ENCODE peak calls at places on chromosome 12, in nine cellular contexts. Y is left lung; L is neural progenitor cell; C is DND-41; H is heart right ventricle; M is choroid plexus epithelial cell; D is AG09309; I is BE2C; V is CD8-positive, alpha-beta T cell. Q is an unnamed sample.

GRCh38 chr12:31267966-31268365 is 58.0 kb downstream of the SINHCAF start:
- DNase-seq in Y (no peak), L (no peak), C (no peak), H (no peak), M (no peak), D (no peak), I (no peak), V (no peak), Q (no peak)

GRCh38 chr12:51846911-51847829 is 1.3 kb downstream of the FIGNL2 start:
- DNase-seq in Y (peak), L (peak), C (peak), H (peak), M (no peak), D (no peak), I (peak), V (peak), Q (no peak)

GRCh38 chr12:6294533-6295186 is 15.8 kb upstream of the PLEKHG6 start:
- DNase-seq in Y (no peak), L (no peak), C (no peak), H (no peak), M (no peak), D (no peak), I (no peak), V (no peak), Q (no peak)

GRCh38 chr12:29710104-29710503 is 73.6 kb downstream of the TMTC1 start:
- DNase-seq in Y (no peak), L (peak), C (no peak), H (peak), M (no peak), D (no peak), I (peak), V (no peak), Q (no peak)

GRCh38 chr12:12999959-13000615 is at the start of gene HEBP1:
- DNase-seq in Y (peak), L (peak), C (no peak), H (peak), M (peak), D (peak), I (peak), V (peak), Q (peak)

GRCh38 chr12:85130631-85131030 is 94.5 kb downstream of the LRRIQ1 start:
- DNase-seq in Y (no peak), L (no peak), C (no peak), H (no peak), M (peak), D (no peak), I (no peak), V (no peak), Q (peak)

GRCh38 chr12:72273851-72274284 is 1.7 kb downstream of the TRHDE start:
- DNase-seq in Y (peak), L (no peak), C (no peak), H (peak), M (no peak), D (no peak), I (no peak), V (no peak), Q (no peak)

GRCh38 chr12:105986779-105987686 is 151.7 kb downstream of the NUAK1 start:
- DNase-seq in Y (no peak), L (no peak), C (no peak), H (no peak), M (peak), D (peak), I (no peak), V (no peak), Q (no peak)

GRCh38 chr12:88947486-88948043 is 367.3 kb upstream of the KITLG start:
- DNase-seq in Y (no peak), L (no peak), C (no peak), H (no peak), M (no peak), D (no peak), I (no peak), V (no peak), Q (no peak)

GRCh38 chr12:51630256-51630880 is 39.3 kb downstream of the SCN8A start:
- DNase-seq in Y (no peak), L (no peak), C (no peak), H (no peak), M (no peak), D (no peak), I (no peak), V (no peak), Q (no peak)

GRCh38 chr12:46364777-46365580 is 7.6 kb downstream of the SLC38A2 start:
- DNase-seq in Y (no peak), L (no peak), C (no peak), H (no peak), M (peak), D (no peak), I (no peak), V (no peak), Q (no peak)

GRCh38 chr12:6058481-6059161 is 65.8 kb downstream of the VWF start:
- DNase-seq in Y (no peak), L (no peak), C (no peak), H (no peak), M (no peak), D (no peak), I (no peak), V (no peak), Q (no peak)

GRCh38 chr12:56599797-56600196 is 30.3 kb downstream of the BAZ2A start:
- DNase-seq in Y (peak), L (no peak), C (no peak), H (no peak), M (no peak), D (no peak), I (no peak), V (no peak), Q (no peak)

GRCh38 chr12:104958946-104959841 is 1.1 kb upstream of the SLC41A2 start:
- DNase-seq in Y (no peak), L (no peak), C (no peak), H (no peak), M (peak), D (no peak), I (no peak), V (no peak), Q (peak)

GRCh38 chr12:132489602-132490239 is at the start of gene FBRSL1:
- DNase-seq in Y (peak), L (peak), C (peak), H (peak), M (peak), D (peak), I (peak), V (peak), Q (peak)

GRCh38 chr12:105257321-105257728 is 21.4 kb upstream of the APPL2 start:
- DNase-seq in Y (no peak), L (no peak), C (no peak), H (no peak), M (peak), D (peak), I (no peak), V (no peak), Q (peak)

GRCh38 chr12:98579347-98579746 is 14.1 kb upstream of the SLC25A3 start:
- DNase-seq in Y (no peak), L (no peak), C (no peak), H (no peak), M (peak), D (no peak), I (no peak), V (no peak), Q (no peak)

GRCh38 chr12:7923241-7924236 is 12.4 kb downstream of the SLC2A3 start:
- DNase-seq in Y (no peak), L (no peak), C (no peak), H (no peak), M (no peak), D (no peak), I (no peak), V (no peak), Q (no peak)

GRCh38 chr12:65220761-65221160 is 51.4 kb downstream of the LEMD3 start:
- DNase-seq in Y (no peak), L (no peak), C (no peak), H (no peak), M (no peak), D (no peak), I (no peak), V (no peak), Q (no peak)

GRCh38 chr12:58814036-58814435 is 106.3 kb downstream of the LRIG3 start:
- DNase-seq in Y (no peak), L (no peak), C (no peak), H (no peak), M (no peak), D (peak), I (no peak), V (no peak), Q (no peak)

GRCh38 chr12:49609875-49610154 is 4.4 kb upstream of the FAM186B start:
- DNase-seq in Y (no peak), L (no peak), C (no peak), H (no peak), M (peak), D (no peak), I (peak), V (no peak), Q (no peak)

GRCh38 chr12:60693019-60693626 is 1097.3 kb downstream of the SLC16A7 start:
- DNase-seq in Y (no peak), L (no peak), C (no peak), H (no peak), M (peak), D (no peak), I (no peak), V (no peak), Q (no peak)

GRCh38 chr12:81797100-81797499 is 38.0 kb upstream of the PPFIA2 start:
- DNase-seq in Y (no peak), L (peak), C (no peak), H (no peak), M (peak), D (no peak), I (no peak), V (no peak), Q (no peak)

GRCh38 chr12:127463237-127463636 is 803.7 kb upstream of the TMEM132C start:
- DNase-seq in Y (no peak), L (no peak), C (no peak), H (no peak), M (no peak), D (no peak), I (no peak), V (no peak), Q (no peak)

GRCh38 chr12:75724913-75725312 is 213.5 kb upstream of the KRR1 start:
- DNase-seq in Y (no peak), L (no peak), C (no peak), H (no peak), M (peak), D (peak), I (peak), V (no peak), Q (peak)

GRCh38 chr12:56838602-56839488 is 75.7 kb downstream of the HSD17B6 start:
- DNase-seq in Y (no peak), L (no peak), C (no peak), H (no peak), M (peak), D (no peak), I (no peak), V (no peak), Q (no peak)

GRCh38 chr12:1531654-1532366 is 62.6 kb downstream of the FBXL14 start:
- DNase-seq in Y (no peak), L (no peak), C (no peak), H (no peak), M (no peak), D (no peak), I (no peak), V (no peak), Q (no peak)

GRCh38 chr12:107759410-107759809 is 1.5 kb downstream of the PRDM4 start:
- DNase-seq in Y (no peak), L (peak), C (no peak), H (no peak), M (peak), D (peak), I (no peak), V (no peak), Q (peak)

GRCh38 chr12:54840293-54840692 is 14.0 kb upstream of the MUCL1 start:
- DNase-seq in Y (no peak), L (no peak), C (no peak), H (no peak), M (no peak), D (no peak), I (no peak), V (no peak), Q (no peak)

GRCh38 chr12:68686595-68687521 is at the start of gene NUP107:
- DNase-seq in Y (peak), L (peak), C (peak), H (peak), M (peak), D (peak), I (peak), V (peak), Q (peak)

GRCh38 chr12:110577717-110578521 is 5.2 kb downstream of the PPTC7 start:
- DNase-seq in Y (no peak), L (no peak), C (no peak), H (no peak), M (peak), D (peak), I (no peak), V (peak), Q (no peak)

GRCh38 chr12:52648012-52648550 is 3.9 kb downstream of the KRT2 start:
- DNase-seq in Y (no peak), L (no peak), C (no peak), H (no peak), M (no peak), D (no peak), I (no peak), V (no peak), Q (no peak)

GRCh38 chr12:90090929-90091651 is 382.5 kb upstream of the ATP2B1 start:
- DNase-seq in Y (no peak), L (peak), C (no peak), H (no peak), M (peak), D (peak), I (no peak), V (no peak), Q (peak)

GRCh38 chr12:65511134-65511912 is 232.8 kb downstream of the MSRB3 start:
- DNase-seq in Y (no peak), L (no peak), C (no peak), H (peak), M (no peak), D (no peak), I (no peak), V (no peak), Q (no peak)

GRCh38 chr12:131673519-131674265 is 37.2 kb upstream of the SFSWAP start:
- DNase-seq in Y (no peak), L (no peak), C (no peak), H (no peak), M (peak), D (no peak), I (no peak), V (no peak), Q (no peak)

GRCh38 chr12:69851976-69852375 is 26.9 kb downstream of the MYRFL start:
- DNase-seq in Y (no peak), L (no peak), C (no peak), H (no peak), M (peak), D (no peak), I (no peak), V (no peak), Q (peak)

GRCh38 chr12:14699923-14700322 is 3.5 kb upstream of the GUCY2C start:
- DNase-seq in Y (no peak), L (no peak), C (no peak), H (no peak), M (no peak), D (no peak), I (no peak), V (no peak), Q (no peak)

GRCh38 chr12:11944321-11944720 is 126.4 kb upstream of the BCL2L14 start:
- DNase-seq in Y (no peak), L (no peak), C (no peak), H (no peak), M (no peak), D (no peak), I (no peak), V (no peak), Q (peak)

GRCh38 chr12:101566318-101566717 is 28.5 kb upstream of the MYBPC1 start:
- DNase-seq in Y (no peak), L (peak), C (no peak), H (no peak), M (peak), D (no peak), I (no peak), V (no peak), Q (no peak)
- H3K4me3 ChIP-seq in Y (no peak), L (no peak), C (no peak), H (no peak), M (no peak), D (no peak), I (no peak), V (no peak), Q (no peak)

GRCh38 chr12:50620050-50620974 is 115.5 kb downstream of the DIP2B start:
- DNase-seq in Y (no peak), L (peak), C (peak), H (no peak), M (peak), D (peak), I (peak), V (no peak), Q (peak)
- TF ChIP-seq CTCF in Y (no peak), L (no peak), C (peak), H (no peak), M (peak), D (peak), I (no peak), V (no peak), Q (peak)

DNA sequence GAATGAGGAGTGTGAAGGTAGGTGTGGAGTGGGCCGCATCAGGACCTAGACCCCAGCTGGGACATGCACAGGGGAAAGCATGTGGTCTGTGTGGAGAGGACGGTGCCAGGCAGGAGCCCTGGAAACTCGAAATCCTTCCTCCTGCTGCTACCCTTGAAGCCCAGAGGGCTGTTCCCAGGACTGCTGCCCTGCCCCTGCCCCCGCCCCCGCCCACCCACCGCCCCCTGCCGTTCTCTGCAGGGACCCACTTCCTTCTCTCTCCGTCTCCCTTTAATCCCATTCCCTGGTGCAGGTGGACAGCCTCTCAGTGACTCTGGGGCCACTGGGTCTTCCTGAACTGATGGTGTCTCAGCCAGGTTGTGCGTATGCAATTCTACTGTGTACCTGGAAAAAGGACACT is 8.0 kb downstream of the ITFG2 start:
- DNase-seq in Y (no peak), L (no peak), C (no peak), H (no peak), M (no peak), D (no peak), I (no peak), V (no peak), Q (no peak)
- H3K4me3 ChIP-seq in Y (no peak), L (no peak), C (no peak), H (no peak), M (no peak), D (no peak), I (no peak), V (no peak), Q (no peak)

GRCh38 chr12:9134981-9135628 is 19.4 kb upstream of the A2M start:
- DNase-seq in Y (peak), L (no peak), C (no peak), H (peak), M (peak), D (no peak), I (peak), V (no peak), Q (no peak)
- TF ChIP-seq CTCF in Y (no peak), L (peak), C (peak), H (peak), M (peak), D (no peak), I (peak), V (no peak), Q (no peak)

DNA sequence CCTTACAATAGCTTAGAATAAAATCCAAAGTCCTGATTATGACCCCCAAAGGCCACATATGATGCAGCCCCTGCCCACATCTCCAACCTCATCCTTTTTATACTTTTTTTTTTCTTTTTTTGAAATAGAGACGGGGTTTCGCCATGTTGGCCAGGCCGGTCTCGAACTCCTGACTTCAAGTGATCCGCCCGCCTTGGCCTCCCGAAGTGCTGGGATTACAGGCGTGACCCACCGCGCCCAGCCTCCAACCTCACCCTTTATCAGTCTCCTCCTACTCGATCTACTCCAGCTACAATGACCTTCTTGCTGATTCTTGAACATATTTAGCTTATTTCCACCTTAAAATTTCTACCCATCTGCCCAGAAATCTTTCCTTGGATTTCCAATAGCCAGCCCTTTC is 1.2 kb upstream of the MAPKAPK5 start:
- DNase-seq in Y (peak), L (no peak), C (no peak), H (no peak), M (no peak), D (no peak), I (no peak), V (no peak), Q (no peak)
- H3K4me3 ChIP-seq in Y (peak), L (peak), C (peak), H (peak), M (peak), D (peak), I (peak), V (peak), Q (peak)